ENCODE peak calls at places on chromosomes 12 and 14, in nine cellular contexts. K is fibroblast of lung, V is sigmoid colon, N is GM06990, A is HFFc6, W is B cell, H is A549, B is foreskin fibroblast, F is right atrium auricular region. M is an unnamed sample.

GRCh38 chr12:108793756-108794441 is 62.6 kb upstream of the CORO1C start:
- DNase-seq in K (no peak), V (peak), N (no peak), A (no peak), W (no peak), H (no peak), B (no peak), F (no peak), M (no peak)

GRCh38 chr14:96095581-96096476 is 56.7 kb downstream of the C14orf132 start:
- DNase-seq in K (peak), V (no peak), N (no peak), A (peak), W (no peak), H (peak), B (peak), F (no peak), M (no peak)

GRCh38 chr14:78921856-78922255 is 751.7 kb downstream of the NRXN3 start:
- DNase-seq in K (peak), V (no peak), N (no peak), A (peak), W (no peak), H (no peak), B (peak), F (no peak), M (no peak)

GRCh38 chr12:111268738-111269572 is 99.9 kb downstream of the PHETA1 start:
- DNase-seq in K (no peak), V (no peak), N (no peak), A (no peak), W (no peak), H (no peak), B (peak), F (no peak), M (peak)

GRCh38 chr12:14156606-14157005 is 175.2 kb upstream of the GRIN2B start:
- DNase-seq in K (no peak), V (no peak), N (no peak), A (no peak), W (no peak), H (no peak), B (no peak), F (no peak), M (no peak)

GRCh38 chr14:39055786-39056474 is 47.1 kb downstream of the SEC23A start:
- DNase-seq in K (peak), V (no peak), N (no peak), A (no peak), W (no peak), H (no peak), B (no peak), F (no peak), M (no peak)

GRCh38 chr12:109818900-109819500 is 14.2 kb downstream of the TRPV4 start:
- DNase-seq in K (peak), V (no peak), N (no peak), A (peak), W (no peak), H (no peak), B (peak), F (no peak), M (no peak)

GRCh38 chr12:106022568-106023012 is 116.2 kb downstream of the NUAK1 start:
- DNase-seq in K (peak), V (no peak), N (no peak), A (no peak), W (no peak), H (peak), B (no peak), F (no peak), M (no peak)

GRCh38 chr14:71371711-71372396 is 464.6 kb downstream of the PCNX1 start:
- DNase-seq in K (peak), V (no peak), N (no peak), A (no peak), W (no peak), H (no peak), B (peak), F (no peak), M (peak)

GRCh38 chr12:119328111-119328510 is 6.4 kb upstream of the CCDC60 start:
- DNase-seq in K (no peak), V (peak), N (no peak), A (no peak), W (no peak), H (peak), B (no peak), F (no peak), M (peak)

GRCh38 chr14:35032562-35032961 is 13.5 kb upstream of the FAM177A1 start:
- DNase-seq in K (no peak), V (no peak), N (no peak), A (no peak), W (no peak), H (no peak), B (no peak), F (no peak), M (no peak)

GRCh38 chr14:99062216-99062615 is 209.8 kb downstream of the BCL11B start:
- DNase-seq in K (no peak), V (no peak), N (no peak), A (no peak), W (no peak), H (no peak), B (no peak), F (no peak), M (no peak)

GRCh38 chr12:107400686-107401447 is 284.7 kb upstream of the PWP1 start:
- DNase-seq in K (peak), V (no peak), N (no peak), A (no peak), W (no peak), H (no peak), B (peak), F (peak), M (peak)

GRCh38 chr12:92396647-92397258 is 251.1 kb upstream of the BTG1 start:
- DNase-seq in K (peak), V (no peak), N (no peak), A (peak), W (no peak), H (peak), B (peak), F (no peak), M (no peak)

GRCh38 chr14:102805454-102805891 is 28.2 kb downstream of the TRAF3 start:
- DNase-seq in K (no peak), V (no peak), N (no peak), A (peak), W (peak), H (no peak), B (peak), F (no peak), M (peak)

GRCh38 chr12:62259311-62259992 is 752 bp upstream of the USP15 start:
- DNase-seq in K (no peak), V (no peak), N (no peak), A (no peak), W (no peak), H (peak), B (no peak), F (no peak), M (no peak)

GRCh38 chr14:34301107-34301734 is 160.8 kb downstream of the SPTSSA start:
- DNase-seq in K (peak), V (no peak), N (no peak), A (peak), W (no peak), H (peak), B (peak), F (no peak), M (peak)

DNA sequence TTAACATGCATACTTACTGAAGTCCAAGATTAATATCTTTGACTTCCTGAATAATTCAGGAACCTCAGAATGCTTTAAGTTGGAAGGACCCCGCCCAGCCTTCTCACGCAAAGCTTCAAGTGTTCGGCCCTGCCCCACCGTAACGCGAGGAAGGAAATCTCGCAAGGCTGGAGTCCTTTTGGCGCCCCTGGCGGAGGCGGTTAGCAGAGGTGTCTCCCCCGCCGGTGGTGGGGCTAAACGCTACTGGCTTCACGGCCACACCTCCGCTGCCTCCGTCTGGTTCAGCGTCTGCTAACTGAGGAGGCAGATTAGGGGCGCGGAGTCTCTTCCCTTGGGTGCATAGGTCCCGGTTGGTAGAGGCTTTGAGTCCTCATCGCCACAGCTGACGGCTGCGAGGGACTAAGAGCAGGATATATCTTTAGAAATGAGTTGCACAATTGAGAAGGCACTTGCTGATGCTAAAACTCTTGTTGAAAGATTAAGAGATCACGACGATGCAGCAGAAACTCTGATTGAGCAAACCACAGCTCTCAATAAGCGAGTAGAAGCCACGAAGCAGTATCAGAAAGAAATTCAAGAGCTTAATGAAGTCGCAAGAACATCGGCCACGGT is 21.9 kb downstream of the SPATS2 start:
- DNase-seq in K (no peak), V (no peak), N (no peak), A (no peak), W (peak), H (no peak), B (no peak), F (no peak), M (peak)
- TF ChIP-seq CTCF in K (no peak), V (no peak), N (no peak), A (no peak), W (peak), H (no peak), B (no peak), F (no peak), M (peak)

GRCh38 chr12:118052324-118053070 is 8.5 kb downstream of the WSB2 start:
- DNase-seq in K (peak), V (peak), N (no peak), A (peak), W (no peak), H (peak), B (peak), F (peak), M (peak)

GRCh38 chr12:118055144-118055557 is 5.8 kb downstream of the WSB2 start:
- DNase-seq in K (no peak), V (no peak), N (no peak), A (no peak), W (peak), H (peak), B (peak), F (no peak), M (peak)

GRCh38 chr12:118053071-118053985 is 7.7 kb downstream of the WSB2 start:
- DNase-seq in K (no peak), V (no peak), N (no peak), A (no peak), W (no peak), H (no peak), B (peak), F (no peak), M (peak)

GRCh38 chr12:118046430-118046829 is 14.5 kb downstream of the WSB2 start:
- DNase-seq in K (no peak), V (no peak), N (no peak), A (no peak), W (no peak), H (no peak), B (no peak), F (no peak), M (no peak)

DNA sequence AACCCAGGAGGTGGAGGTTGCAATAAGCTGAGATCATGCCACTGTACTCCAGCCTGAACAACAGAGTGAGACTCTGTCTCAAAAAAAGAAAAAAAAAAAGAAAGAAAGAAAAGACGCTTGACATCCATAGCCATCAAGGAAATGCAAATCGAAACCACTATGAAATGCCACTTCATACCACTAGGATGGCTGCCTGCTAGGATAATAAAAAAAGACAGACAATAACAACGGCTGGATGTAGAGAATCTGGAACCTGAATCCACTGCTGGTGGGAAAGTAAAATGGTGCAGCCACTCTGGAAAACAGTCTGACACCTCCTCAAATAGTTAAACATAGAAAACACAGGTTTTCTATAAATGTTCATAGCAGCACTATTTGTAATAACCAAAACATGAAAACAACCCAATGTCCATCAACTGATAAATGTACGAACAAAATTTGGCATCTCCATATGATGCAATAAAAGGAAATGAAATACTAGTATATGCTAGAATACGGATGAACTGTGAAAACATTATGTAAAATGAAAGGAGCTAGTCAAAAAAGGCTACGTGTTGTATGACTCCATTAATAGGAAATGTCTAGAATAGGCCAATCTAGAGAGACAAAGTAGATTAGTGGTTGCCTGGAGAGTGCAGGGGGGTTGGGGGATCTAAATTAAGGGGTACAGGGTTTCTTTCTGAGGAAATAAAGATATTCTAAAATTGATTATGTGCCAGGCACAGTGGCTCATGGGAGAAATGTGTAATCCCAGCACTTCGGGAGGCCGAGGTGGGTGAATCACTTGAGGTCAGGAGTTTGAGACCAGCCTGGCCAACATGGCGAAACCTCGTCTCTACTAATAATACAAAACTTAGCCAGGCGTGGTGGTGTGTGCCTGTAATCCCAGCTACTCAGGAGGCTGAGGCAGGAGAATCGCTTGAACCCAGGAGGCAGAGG is 9.7 kb downstream of the WSB2 start:
- DNase-seq in K (peak), V (no peak), N (no peak), A (no peak), W (no peak), H (no peak), B (no peak), F (no peak), M (no peak)
- TF ChIP-seq CTCF in K (peak), V (no peak), N (no peak), A (peak), W (no peak), H (no peak), B (no peak), F (no peak), M (no peak)

DNA sequence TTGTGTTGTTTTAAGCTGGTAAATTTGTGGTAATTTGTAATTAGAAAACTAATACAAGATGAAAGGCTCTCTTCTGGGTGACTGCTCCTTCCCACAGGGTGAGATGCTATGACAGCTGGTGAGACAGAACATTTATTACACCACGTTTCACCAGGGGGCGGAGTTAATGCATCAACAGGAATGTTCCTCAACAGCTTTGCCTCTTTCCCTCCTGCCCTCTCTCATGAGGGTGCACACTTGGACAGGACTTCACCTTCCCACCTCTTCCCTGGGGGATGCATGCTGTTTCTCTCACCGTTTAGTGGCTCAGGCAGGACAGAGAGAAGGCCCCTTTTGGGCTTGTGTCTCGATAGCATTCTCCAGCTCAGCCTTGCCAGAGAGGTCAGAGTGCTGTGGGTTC is 13.4 kb upstream of the PPP1R1A start:
- DNase-seq in K (no peak), V (no peak), N (no peak), A (no peak), W (no peak), H (no peak), B (peak), F (no peak), M (no peak)
- TF ChIP-seq CTCF in K (no peak), V (no peak), N (peak), A (peak), W (no peak), H (no peak), B (no peak), F (no peak), M (no peak)

DNA sequence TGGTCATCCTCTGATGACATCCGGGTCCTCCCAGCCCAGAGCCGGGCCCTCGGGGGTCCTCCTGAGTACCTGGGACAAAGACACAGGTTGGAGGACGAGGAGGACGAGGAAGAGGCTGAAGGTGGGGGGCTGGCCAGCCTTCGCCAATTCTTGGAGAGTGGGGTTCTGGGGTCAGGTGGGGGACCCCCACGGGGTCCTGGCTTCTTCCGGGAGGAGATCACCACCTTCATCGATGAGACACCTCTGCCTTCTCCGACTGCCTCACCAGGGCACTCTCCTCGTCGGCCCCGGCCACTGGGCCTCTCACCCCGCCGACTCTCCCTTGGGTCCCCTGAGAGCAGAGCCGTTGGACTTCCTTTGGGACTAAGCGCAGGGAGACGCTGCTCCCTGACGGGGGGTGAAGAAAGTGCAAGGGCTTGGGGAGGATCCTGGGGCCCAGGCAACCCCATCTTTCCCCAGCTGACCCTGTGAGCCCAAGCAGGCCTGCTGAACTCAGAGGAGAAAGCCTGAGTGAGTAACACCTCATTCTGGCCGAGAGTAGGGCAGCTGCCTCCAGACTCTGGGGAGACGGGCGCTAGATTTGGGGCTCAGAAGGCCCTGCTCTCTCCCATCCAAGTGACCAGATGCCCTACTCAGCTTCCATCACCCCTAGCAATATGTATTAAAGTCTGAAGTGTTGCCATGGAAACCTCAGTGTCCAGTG is 1.3 kb upstream of the P3H3 start:
- DNase-seq in K (no peak), V (no peak), N (no peak), A (no peak), W (peak), H (no peak), B (no peak), F (no peak), M (no peak)
- TF ChIP-seq CTCF in K (no peak), V (no peak), N (no peak), A (no peak), W (no peak), H (no peak), B (no peak), F (no peak), M (no peak)